ENCODE peak calls at places on chromosomes 6 and 20, in seven cellular contexts. M, Z, U, H, R, C and K are unnamed samples.

GRCh38 chr6:145733207-145733606 is 2.1 kb downstream of the EPM2A start:
- DNase-seq in H (no peak), M (no peak), C (no peak), U (no peak), R (no peak), Z (no peak), K (no peak)

GRCh38 chr6:99026135-99026534 is 78.4 kb upstream of the FBXL4 start:
- DNase-seq in R (peak; percentile 80), Z (no peak), U (no peak), C (no peak), H (no peak), M (no peak), K (no peak)

GRCh38 chr6:146851837-146852236 is 253.1 kb downstream of the ADGB start:
- DNase-seq in R (peak; percentile 89), C (no peak), M (no peak), Z (no peak), U (no peak), H (peak; percentile 68), K (peak; percentile 38)

GRCh38 chr6:93801101-93801847 is 381.9 kb upstream of the EPHA7 start:
- DNase-seq in U (no peak), R (no peak), M (no peak), H (no peak), C (no peak), Z (no peak), K (no peak)

GRCh38 chr6:90403489-90404381 is 107.1 kb upstream of the BACH2 start:
- DNase-seq in R (peak; percentile 67), Z (no peak), M (no peak), H (peak; percentile 52), C (no peak), U (no peak), K (no peak)

GRCh38 chr20:12883507-12883885 is 125.3 kb upstream of the SPTLC3 start:
- DNase-seq in C (no peak), Z (no peak), M (no peak), R (no peak), H (no peak), U (no peak), K (no peak)

GRCh38 chr6:166862287-166862977 is 93.9 kb downstream of the RNASET2 start:
- DNase-seq in C (peak; percentile 26), U (peak; percentile 65), R (no peak), Z (no peak), M (peak; percentile 2), H (no peak), K (no peak)

GRCh38 chr6:57267586-57268293 is 45.6 kb upstream of the RAB23 start:
- DNase-seq in U (no peak), H (peak; percentile 99), Z (peak; percentile 79), R (peak; percentile 94), M (no peak), C (peak; percentile 12), K (peak; percentile 68)

GRCh38 chr6:139148557-139149220 is 13.8 kb downstream of the HECA start:
- DNase-seq in R (no peak), Z (no peak), C (no peak), M (no peak), U (no peak), H (no peak), K (no peak)

GRCh38 chr20:62815066-62815991 is 1.5 kb upstream of the COL9A3 start:
- DNase-seq in Z (no peak), U (no peak), M (no peak), R (no peak), C (no peak), H (peak; percentile 58), K (no peak)

GRCh38 chr6:3987576-3987975 is 91.4 kb downstream of the FAM217A start:
- DNase-seq in H (no peak), R (no peak), Z (no peak), C (no peak), U (no peak), M (no peak), K (no peak)

GRCh38 chr6:100620085-100620484 is 155.4 kb upstream of the SIM1 start:
- DNase-seq in M (no peak), Z (peak; percentile 21), C (no peak), R (peak; percentile 84), U (no peak), H (peak; percentile 79), K (no peak)

GRCh38 chr6:47424436-47424836 is 53.2 kb upstream of the CD2AP start:
- DNase-seq in Z (no peak), U (no peak), M (no peak), C (no peak), H (peak; percentile 27), R (no peak), K (no peak)

GRCh38 chr20:34561661-34562060 is 3.1 kb downstream of the MAP1LC3A start:
- DNase-seq in C (no peak), H (no peak), R (no peak), M (no peak), Z (no peak), U (no peak), K (no peak)

GRCh38 chr20:32589256-32589655 is 4.1 kb upstream of the NOL4L start:
- DNase-seq in M (no peak), U (no peak), Z (peak; percentile 73), C (no peak), R (peak; percentile 57), H (no peak), K (peak; percentile 7)

GRCh38 chr6:69758214-69758613 is 38.6 kb downstream of the LMBRD1 start:
- DNase-seq in U (no peak), Z (no peak), H (no peak), M (no peak), R (no peak), C (no peak), K (no peak)

GRCh38 chr6:17877196-17877889 is 110.1 kb downstream of the KIF13A start:
- DNase-seq in U (no peak), H (peak; percentile 82), M (no peak), C (no peak), R (no peak), Z (no peak), K (no peak)

GRCh38 chr6:158629376-158630221 is 14.9 kb downstream of the DYNLT1 start:
- DNase-seq in M (no peak), Z (no peak), C (no peak), H (no peak), U (no peak), R (no peak), K (no peak)

GRCh38 chr20:20083796-20084195 is 31.5 kb downstream of the CFAP61 start:
- DNase-seq in U (no peak), M (no peak), R (peak; percentile 23), C (no peak), H (peak; percentile 58), Z (peak; percentile 77), K (no peak)

GRCh38 chr20:56683077-56683865 is 54.2 kb downstream of the TFAP2C start:
- DNase-seq in H (no peak), Z (no peak), M (no peak), U (no peak), C (no peak), R (no peak), K (no peak)

GRCh38 chr20:10307359-10307735 is 88.7 kb downstream of the SNAP25 start:
- DNase-seq in R (no peak), U (no peak), H (peak; percentile 67), Z (peak; percentile 86), M (no peak), C (no peak), K (no peak)